ENCODE peak calls at places on chromosomes 1 and 21, in five cellular contexts. A is choroid plexus epithelial cell, C is astrocyte of the cerebellum, X is RWPE2, H is AG09309. B is an unnamed sample.

GRCh38 chr21:39688010-39688409 is 57.0 kb upstream of the IGSF5 start:
- DNase-seq in A (no peak), C (no peak), X (no peak), H (no peak), B (no peak)

GRCh38 chr1:60637651-60638050 is 444.7 kb upstream of the NFIA start:
- DNase-seq in A (peak; percentile 12), C (no peak), X (no peak), H (no peak), B (no peak)

GRCh38 chr1:214444159-214444939 is 107.1 kb downstream of the PTPN14 start:
- DNase-seq in A (no peak), C (no peak), X (no peak), H (no peak), B (no peak)

GRCh38 chr1:231919900-231920299 is 293.3 kb downstream of the DISC1 start:
- DNase-seq in A (no peak), C (no peak), X (no peak), H (no peak), B (no peak)

GRCh38 chr1:84462118-84462517 is 16.9 kb upstream of the RPF1 start:
- DNase-seq in A (no peak), C (no peak), X (no peak), H (no peak), B (no peak)

GRCh38 chr1:166174108-166174507 is 7.3 kb upstream of the FAM78B start:
- DNase-seq in A (no peak), C (no peak), X (no peak), H (no peak), B (no peak)

GRCh38 chr21:46158666-46159300 is 3.4 kb upstream of the FTCD start:
- DNase-seq in A (no peak), C (no peak), X (peak; percentile 60), H (no peak), B (no peak)

GRCh38 chr1:37958690-37959089 is 11.8 kb upstream of the INPP5B start:
- DNase-seq in A (peak; percentile 89), C (peak; percentile 44), X (no peak), H (peak; percentile 77), B (peak; percentile 63)

GRCh38 chr1:113913312-113913668 is 8.2 kb downstream of the DCLRE1B start:
- DNase-seq in A (no peak), C (no peak), X (no peak), H (no peak), B (no peak)

GRCh38 chr1:153217212-153217611 is at the start of gene PRR9:
- DNase-seq in A (no peak), C (no peak), X (no peak), H (no peak), B (no peak)

GRCh38 chr1:180288232-180288818 is 58.3 kb downstream of the LHX4 start:
- DNase-seq in A (no peak), C (no peak), X (no peak), H (no peak), B (no peak)

GRCh38 chr1:218304281-218305039 is 19.4 kb downstream of the RRP15 start:
- DNase-seq in A (peak; percentile 79), C (peak; percentile 64), X (no peak), H (no peak), B (no peak)

GRCh38 chr21:37564341-37564923 is 197.9 kb downstream of the DYRK1A start:
- DNase-seq in A (peak; percentile 98), C (peak; percentile 94), X (peak; percentile 92), H (peak; percentile 94), B (peak; percentile 82)

GRCh38 chr1:236860096-236860495 is 65.0 kb downstream of the MTR start:
- DNase-seq in A (no peak), C (no peak), X (no peak), H (no peak), B (no peak)

GRCh38 chr1:151945725-151946365 is 36.5 kb upstream of the THEM4 start:
- DNase-seq in A (peak; percentile 96), C (peak; percentile 89), X (peak; percentile 94), H (peak; percentile 95), B (peak; percentile 81)

GRCh38 chr21:39913651-39914145 is 46.5 kb downstream of the PCP4 start:
- DNase-seq in A (no peak), C (no peak), X (no peak), H (no peak), B (no peak)

GRCh38 chr1:29343476-29343875 is 107.2 kb downstream of the PTPRU start:
- DNase-seq in A (no peak), C (no peak), X (no peak), H (no peak), B (no peak)

GRCh38 chr1:152758636-152759035 is 811 bp downstream of the KPRP start:
- DNase-seq in A (no peak), C (no peak), X (no peak), H (no peak), B (no peak)

GRCh38 chr1:1922782-1923680 is 4.0 kb upstream of the TMEM52 start:
- DNase-seq in A (no peak), C (no peak), X (peak; percentile 63), H (no peak), B (no peak)

GRCh38 chr1:26287033-26287711 is 7.3 kb downstream of the SH3BGRL3 start:
- DNase-seq in A (no peak), C (no peak), X (no peak), H (no peak), B (no peak)

GRCh38 chr1:70847013-70847412 is 200.6 kb downstream of the PTGER3 start:
- DNase-seq in A (no peak), C (no peak), X (no peak), H (no peak), B (no peak)

GRCh38 chr1:1510912-1511532 is 940 bp upstream of the ATAD3A start:
- DNase-seq in A (peak; percentile 13), C (no peak), X (no peak), H (no peak), B (no peak)

GRCh38 chr1:233440952-233441401 is 113.5 kb downstream of the MAP3K21 start:
- DNase-seq in A (peak; percentile 75), C (peak; percentile 72), X (no peak), H (peak; percentile 31), B (no peak)

GRCh38 chr21:15741510-15741909 is 11.7 kb downstream of the USP25 start:
- DNase-seq in A (peak; percentile 33), C (peak; percentile 76), X (no peak), H (no peak), B (no peak)

GRCh38 chr1:53121319-53122172 is 20.9 kb downstream of the SLC1A7 start:
- DNase-seq in A (peak; percentile 34), C (peak; percentile 70), X (no peak), H (no peak), B (no peak)

GRCh38 chr1:55234016-55234415 is 18.9 kb upstream of the USP24 start:
- DNase-seq in A (no peak), C (no peak), X (no peak), H (peak; percentile 69), B (no peak)

GRCh38 chr1:163085041-163085903 is 16.1 kb downstream of the RGS4 start:
- DNase-seq in A (peak; percentile 14), C (no peak), X (no peak), H (no peak), B (no peak)

GRCh38 chr1:24923485-24924113 is 6.5 kb downstream of the RUNX3 start:
- DNase-seq in A (no peak), C (no peak), X (no peak), H (no peak), B (no peak)

GRCh38 chr1:117147856-117148588 is 26.5 kb upstream of the TRIM45 start:
- DNase-seq in A (peak; percentile 46), C (peak; percentile 63), X (no peak), H (peak; percentile 62), B (no peak)

GRCh38 chr21:41419921-41420862 is 5.8 kb upstream of the MX1 start:
- DNase-seq in A (peak; percentile 86), C (peak; percentile 82), X (no peak), H (peak; percentile 41), B (no peak)

GRCh38 chr1:56983484-56983883 is 17.7 kb upstream of the C8B start:
- DNase-seq in A (no peak), C (no peak), X (no peak), H (no peak), B (no peak)

GRCh38 chr1:2939041-2939552 is 82.2 kb upstream of the ACTRT2 start:
- DNase-seq in A (no peak), C (no peak), X (peak; percentile 42), H (no peak), B (no peak)

GRCh38 chr1:2941907-2942306 is 79.4 kb upstream of the ACTRT2 start:
- DNase-seq in A (no peak), C (no peak), X (peak; percentile 47), H (no peak), B (no peak)

GRCh38 chr1:2941040-2941439 is 80.2 kb upstream of the ACTRT2 start:
- DNase-seq in A (no peak), C (no peak), X (no peak), H (no peak), B (no peak)

GRCh38 chr1:2942410-2942809 is 78.9 kb upstream of the ACTRT2 start:
- DNase-seq in A (no peak), C (no peak), X (no peak), H (no peak), B (no peak)

DNA sequence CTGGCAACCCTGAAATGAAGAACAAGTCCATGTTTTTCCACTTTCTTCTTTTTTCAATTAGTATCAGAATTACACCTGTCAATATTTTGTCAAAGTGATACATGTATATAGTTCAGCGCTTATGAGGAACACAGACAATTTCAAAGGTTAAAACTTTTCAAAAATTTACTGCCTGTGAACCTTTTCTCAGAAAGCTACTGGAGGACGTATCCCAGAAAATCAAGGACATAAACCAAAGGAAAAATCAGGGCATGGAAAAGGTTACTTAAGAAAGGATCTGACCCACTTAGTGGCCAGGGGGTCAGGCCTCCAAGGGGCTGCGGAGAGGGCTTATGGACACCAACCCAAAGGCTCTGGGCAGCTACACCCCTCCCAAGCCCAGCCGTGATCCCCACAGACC is 81.1 kb upstream of the ACTRT2 start:
- DNase-seq in A (no peak), C (no peak), X (peak; percentile 10), H (no peak), B (no peak)
- H3K4me3 ChIP-seq in A (no peak overlapping the region), C (no peak overlapping the region), X (no peak overlapping the region), H (no peak overlapping the region), B (no peak overlapping the region)

DNA sequence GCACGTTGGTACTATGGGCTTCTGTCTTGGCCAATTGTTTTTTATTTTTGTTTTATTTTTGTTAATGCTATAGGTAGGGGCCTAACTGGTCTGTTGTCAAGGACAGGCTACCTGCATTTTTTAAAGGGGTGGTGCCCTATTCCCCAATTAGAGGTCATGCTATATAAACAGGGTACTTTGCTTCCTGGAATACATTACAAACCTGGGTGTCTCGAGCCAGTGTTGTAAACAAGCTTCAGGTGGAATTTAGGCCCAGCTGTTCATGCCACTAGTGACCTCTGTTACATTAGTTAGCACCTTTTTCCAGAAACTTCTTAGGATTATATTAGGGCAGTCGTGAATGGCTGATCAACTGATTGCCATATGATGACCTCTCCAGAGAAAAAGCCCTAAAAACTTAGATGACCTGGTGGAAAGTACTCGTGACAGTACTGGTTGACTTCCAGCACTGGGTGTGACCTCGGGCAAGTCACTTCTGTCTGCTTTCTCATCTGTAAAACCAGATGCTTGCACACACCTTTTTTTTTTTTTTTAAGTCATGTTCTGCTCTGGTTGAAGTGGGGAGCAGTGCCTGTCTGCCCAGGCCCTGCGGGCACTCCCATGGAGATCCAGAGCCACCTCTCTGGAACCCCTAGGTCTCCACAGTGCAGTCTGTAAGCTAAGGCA is 46.5 kb downstream of the ELK4 start:
- DNase-seq in A (no peak), C (no peak), X (peak; percentile 2), H (no peak), B (no peak)
- TF ChIP-seq CTCF in A (no peak), C (no peak), X (no peak), H (no peak), B (no peak)

GRCh38 chr21:14545906-14546480 is at the start of gene SAMSN1:
- DNase-seq in A (peak; percentile 45), C (no peak), X (no peak), H (no peak), B (no peak)
- H3K4me3 ChIP-seq in A (no peak within 1 kb of the TSS), C (no peak within 1 kb of the TSS), X (no peak within 1 kb of the TSS), H (no peak within 1 kb of the TSS), B (no peak within 1 kb of the TSS)

GRCh38 chr1:202205523-202206190 is 12.1 kb downstream of the LGR6 start:
- DNase-seq in A (peak; percentile 35), C (no peak), X (no peak), H (no peak), B (no peak)
- TF ChIP-seq CTCF in A (peak; percentile 61), C (peak; percentile 23), X (no peak), H (peak; percentile 32), B (peak; percentile 65)